ENCODE peak calls at places on chromosomes 12 and 14, in five cellular contexts. N, C, L, H and W are unnamed samples.

GRCh38 chr12:6946920-6947374 is 3.1 kb downstream of the C12orf57 start:
- DNase-seq in C (no peak), L (no peak), H (no peak), N (no peak), W (no peak)

GRCh38 chr14:65560340-65561027 is 148.0 kb downstream of the FUT8 start:
- DNase-seq in N (no peak), L (no peak), H (no peak), C (no peak), W (no peak)

GRCh38 chr12:111359231-111359913 is 9.5 kb downstream of the PHETA1 start:
- DNase-seq in H (no peak), N (no peak), L (no peak), C (peak; percentile 4), W (no peak)

GRCh38 chr14:67733609-67734008 is 31.9 kb downstream of the RDH12 start:
- DNase-seq in C (no peak), H (no peak), N (no peak), L (no peak), W (no peak)

GRCh38 chr12:116343331-116343884 is 65.9 kb upstream of the MED13L start:
- DNase-seq in N (no peak), H (no peak), C (no peak), L (no peak), W (no peak)

GRCh38 chr12:7788316-7788689 is 899 bp upstream of the NANOG start:
- DNase-seq in C (no peak), N (no peak), L (no peak), H (no peak), W (no peak)

GRCh38 chr12:1797991-1798733 is 22.2 kb upstream of the LRTM2 start:
- DNase-seq in N (no peak), C (no peak), H (no peak), L (no peak), W (peak; percentile 11)

GRCh38 chr12:39619660-39620433 is at the start of gene ABCD2:
- DNase-seq in L (peak; percentile 82), N (peak; percentile 77), C (peak; percentile 83), H (peak; percentile 32), W (peak; percentile 77)

GRCh38 chr14:83006071-83006670 is 1472.5 kb upstream of the SEL1L start:
- DNase-seq in N (no peak), H (no peak), C (no peak), L (no peak), W (no peak)

GRCh38 chr12:13085968-13086686 is 17.3 kb downstream of the GSG1 start:
- DNase-seq in N (no peak), H (no peak), L (no peak), C (no peak), W (no peak)

GRCh38 chr12:30796891-30797371 is 42.2 kb upstream of the CAPRIN2 start:
- DNase-seq in C (peak; percentile 61), L (no peak), H (no peak), N (no peak), W (no peak)

GRCh38 chr12:92400006-92400405 is 254.4 kb upstream of the BTG1 start:
- DNase-seq in L (no peak), N (no peak), C (no peak), H (no peak), W (no peak)

GRCh38 chr12:124713436-124714082 is 146.1 kb upstream of the NCOR2 start:
- DNase-seq in N (peak; percentile 27), L (no peak), C (peak; percentile 86), H (no peak), W (no peak)

GRCh38 chr14:49931523-49931922 is 38.6 kb downstream of the ARF6 start:
- DNase-seq in H (no peak), L (no peak), N (no peak), C (no peak), W (no peak)

GRCh38 chr14:31942216-31942841 is 134.8 kb upstream of the ARHGAP5 start:
- DNase-seq in N (no peak), H (no peak), L (no peak), C (no peak), W (no peak)

GRCh38 chr14:102020058-102020971 is 55.9 kb downstream of the DYNC1H1 start:
- DNase-seq in H (no peak), C (peak; percentile 81), N (peak; percentile 45), L (no peak), W (no peak)

GRCh38 chr14:68250950-68251765 is 431.6 kb downstream of the RAD51B start:
- DNase-seq in L (no peak), N (no peak), H (no peak), C (no peak), W (no peak)

GRCh38 chr14:101763941-101764709 is 2.6 kb downstream of the PPP2R5C start:
- DNase-seq in H (no peak), L (no peak), C (no peak), N (no peak), W (no peak)